ENCODE peak calls at places on chromosome 4, in eight cellular contexts. E is Panc1, R is HCT116, H is K562, D is GM23338, X is upper lobe of left lung, V is HepG2, G is GM12878. O is an unnamed sample.

GRCh38 chr4:74028504-74028903 is 10.0 kb downstream of the CXCL3 start:
- ATAC-seq in E (no peak), R (no peak), H (no peak), D (no peak), X (no peak), V (no peak), G (no peak), O (no peak)

GRCh38 chr4:165684177-165684870 is 188.7 kb upstream of the TLL1 start:
- ATAC-seq in E (no peak), R (no peak), H (no peak), D (no peak), X (no peak), V (no peak), G (no peak), O (no peak)

GRCh38 chr4:87251104-87251503 is 30.7 kb upstream of the KLHL8 start:
- ATAC-seq in E (no peak), R (no peak), H (no peak), D (no peak), X (no peak), V (no peak), G (no peak), O (no peak)

GRCh38 chr4:19038231-19038630 is 1016.7 kb upstream of the LCORL start:
- ATAC-seq in E (no peak), R (no peak), H (no peak), D (no peak), X (no peak), V (no peak), G (no peak), O (no peak)

GRCh38 chr4:83618431-83618830 is 82.5 kb downstream of the GPAT3 start:
- ATAC-seq in E (peak), R (peak), H (peak), D (no peak), X (peak), V (peak), G (no peak), O (peak)

GRCh38 chr4:153735901-153736461 is 23.8 kb downstream of the RNF175 start:
- ATAC-seq in E (no peak), R (no peak), H (no peak), D (no peak), X (no peak), V (no peak), G (no peak), O (no peak)

GRCh38 chr4:14916554-14917304 is 85.6 kb upstream of the CPEB2 start:
- ATAC-seq in E (peak), R (peak), H (no peak), D (no peak), X (peak), V (peak), G (peak), O (peak)

GRCh38 chr4:40317921-40318658 is 17.0 kb upstream of the CHRNA9 start:
- ATAC-seq in E (no peak), R (no peak), H (no peak), D (no peak), X (no peak), V (no peak), G (no peak), O (no peak)

GRCh38 chr4:7698586-7698985 is 241.1 kb downstream of the AFAP1 start:
- ATAC-seq in E (no peak), R (no peak), H (peak), D (peak), X (no peak), V (peak), G (no peak), O (no peak)

GRCh38 chr4:75025432-75025831 is 92.5 kb downstream of the PARM1 start:
- ATAC-seq in E (no peak), R (no peak), H (no peak), D (no peak), X (no peak), V (no peak), G (no peak), O (no peak)

GRCh38 chr4:141416677-141417363 is 196.1 kb downstream of the ZNF330 start:
- ATAC-seq in E (no peak), R (no peak), H (no peak), D (no peak), X (no peak), V (no peak), G (no peak), O (no peak)

GRCh38 chr4:44623687-44624086 is 27.7 kb downstream of the YIPF7 start:
- ATAC-seq in E (no peak), R (no peak), H (no peak), D (no peak), X (no peak), V (no peak), G (no peak), O (no peak)

GRCh38 chr4:14399919-14400706 is 602.2 kb upstream of the CPEB2 start:
- ATAC-seq in E (no peak), R (no peak), H (no peak), D (no peak), X (no peak), V (no peak), G (no peak), O (no peak)

GRCh38 chr4:85932371-85933305 is 427.2 kb downstream of the MAPK10 start:
- ATAC-seq in E (no peak), R (no peak), H (no peak), D (peak), X (peak), V (no peak), G (no peak), O (no peak)

GRCh38 chr4:23873717-23874535 is 15.9 kb downstream of the PPARGC1A start:
- ATAC-seq in E (no peak), R (no peak), H (no peak), D (no peak), X (no peak), V (no peak), G (no peak), O (no peak)

GRCh38 chr4:16626945-16627344 is 271.5 kb downstream of the LDB2 start:
- ATAC-seq in E (no peak), R (no peak), H (no peak), D (no peak), X (no peak), V (no peak), G (no peak), O (peak)

GRCh38 chr4:173924561-173924960 is 358.9 kb downstream of the FBXO8 start:
- ATAC-seq in E (no peak), R (no peak), H (no peak), D (no peak), X (no peak), V (no peak), G (peak), O (no peak)

GRCh38 chr4:128358903-128359260 is 71.3 kb upstream of the PGRMC2 start:
- ATAC-seq in E (no peak), R (no peak), H (no peak), D (no peak), X (no peak), V (no peak), G (no peak), O (no peak)

GRCh38 chr4:25552580-25553271 is 102.9 kb upstream of the SLC34A2 start:
- ATAC-seq in E (no peak), R (no peak), H (no peak), D (no peak), X (peak), V (no peak), G (no peak), O (peak)

GRCh38 chr4:129968366-129968765 is 872.4 kb downstream of the C4orf33 start:
- ATAC-seq in E (no peak), R (no peak), H (no peak), D (no peak), X (no peak), V (no peak), G (no peak), O (no peak)

GRCh38 chr4:186684889-186685309 is 38.8 kb downstream of the FAT1 start:
- ATAC-seq in E (peak), R (peak), H (no peak), D (peak), X (no peak), V (peak), G (no peak), O (no peak)

GRCh38 chr4:183136880-183137279 is 37.8 kb downstream of the WWC2 start:
- ATAC-seq in E (peak), R (no peak), H (peak), D (no peak), X (no peak), V (peak), G (no peak), O (no peak)

GRCh38 chr4:88295656-88296055 is 11.3 kb upstream of the PPM1K start:
- ATAC-seq in E (no peak), R (no peak), H (no peak), D (no peak), X (peak), V (no peak), G (no peak), O (no peak)

GRCh38 chr4:8113611-8114343 is 44.8 kb downstream of the ABLIM2 start:
- ATAC-seq in E (no peak), R (no peak), H (no peak), D (no peak), X (no peak), V (peak), G (no peak), O (peak)

GRCh38 chr4:55337944-55338343 is 8.1 kb upstream of the SRD5A3 start:
- ATAC-seq in E (no peak), R (no peak), H (no peak), D (no peak), X (no peak), V (no peak), G (no peak), O (no peak)

GRCh38 chr4:94469221-94469784 is 17.6 kb downstream of the PDLIM5 start:
- ATAC-seq in E (no peak), R (no peak), H (peak), D (no peak), X (no peak), V (no peak), G (peak), O (no peak)

GRCh38 chr4:151566053-151566452 is 157.1 kb downstream of the FHIP1A start:
- ATAC-seq in E (no peak), R (no peak), H (no peak), D (no peak), X (no peak), V (no peak), G (no peak), O (no peak)

GRCh38 chr4:151561551-151562256 is 152.7 kb downstream of the FHIP1A start:
- ATAC-seq in E (no peak), R (no peak), H (no peak), D (no peak), X (no peak), V (no peak), G (no peak), O (no peak)

GRCh38 chr4:151565583-151565982 is 156.6 kb downstream of the FHIP1A start:
- ATAC-seq in E (no peak), R (no peak), H (no peak), D (no peak), X (no peak), V (no peak), G (no peak), O (no peak)

GRCh38 chr4:151564321-151564720 is 155.3 kb downstream of the FHIP1A start:
- ATAC-seq in E (no peak), R (no peak), H (no peak), D (no peak), X (no peak), V (no peak), G (no peak), O (no peak)

GRCh38 chr4:151563194-151563593 is 154.2 kb downstream of the FHIP1A start:
- ATAC-seq in E (no peak), R (no peak), H (no peak), D (no peak), X (no peak), V (no peak), G (no peak), O (no peak)
- TF ChIP-seq POLR2AphosphoS5 in E (no peak), R (no peak), H (no peak), D (no peak), X (no peak), V (no peak), G (no peak), O (no peak)

GRCh38 chr4:769511-769910 is 56.4 kb downstream of the CPLX1 start:
- ATAC-seq in E (no peak), R (no peak), H (no peak), D (no peak), X (no peak), V (no peak), G (no peak), O (no peak)
- TF ChIP-seq POLR2AphosphoS5 in E (no peak), R (no peak), H (no peak), D (no peak), X (no peak), V (no peak), G (no peak), O (no peak)

GRCh38 chr4:21780158-21780557 is 168.4 kb downstream of the KCNIP4 start:
- ATAC-seq in E (no peak), R (no peak), H (no peak), D (no peak), X (no peak), V (no peak), G (no peak), O (no peak)
- TF ChIP-seq POLR2AphosphoS5 in E (no peak), R (no peak), H (no peak), D (no peak), X (no peak), V (no peak), G (no peak), O (no peak)

GRCh38 chr4:3320361-3321023 is 27.7 kb downstream of the RGS12 start:
- ATAC-seq in E (no peak), R (no peak), H (no peak), D (no peak), X (no peak), V (no peak), G (no peak), O (no peak)

GRCh38 chr4:3317656-3318211 is 24.9 kb downstream of the RGS12 start:
- ATAC-seq in E (no peak), R (no peak), H (no peak), D (no peak), X (no peak), V (no peak), G (no peak), O (no peak)

GRCh38 chr4:3316146-3316545 is 23.3 kb downstream of the RGS12 start:
- ATAC-seq in E (no peak), R (no peak), H (no peak), D (no peak), X (no peak), V (no peak), G (no peak), O (no peak)

GRCh38 chr4:3317011-3317655 is 24.3 kb downstream of the RGS12 start:
- ATAC-seq in E (no peak), R (no peak), H (no peak), D (no peak), X (no peak), V (no peak), G (no peak), O (no peak)

DNA sequence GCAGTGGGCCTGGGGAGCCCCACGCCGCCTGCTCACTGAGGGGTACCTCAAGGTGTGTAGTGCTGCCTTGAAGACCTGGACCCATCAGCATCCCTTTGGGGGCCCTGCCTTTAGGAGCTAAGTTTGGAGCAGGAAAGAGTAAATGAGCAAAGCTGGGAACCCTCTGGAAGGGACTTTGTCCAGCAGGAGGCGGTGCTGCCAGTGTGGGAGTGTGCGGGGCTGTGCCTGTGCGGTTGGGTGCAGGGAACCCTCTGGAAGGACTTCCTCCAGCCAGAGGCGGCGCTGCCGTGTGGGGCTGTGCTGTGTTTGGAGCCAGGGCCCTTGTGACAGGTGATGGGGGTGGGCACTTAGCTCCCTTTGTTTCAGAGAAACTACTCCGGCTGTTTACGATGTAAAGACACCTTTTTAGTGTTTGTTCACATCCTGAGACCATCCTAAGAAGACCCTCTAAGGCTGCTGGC is 25.8 kb downstream of the RGS12 start:
- ATAC-seq in E (no peak), R (peak), H (peak), D (peak), X (no peak), V (peak), G (peak), O (no peak)
- TF ChIP-seq POLR2AphosphoS5 in E (no peak), R (no peak), H (no peak), D (no peak), X (no peak), V (no peak), G (no peak), O (no peak)

GRCh38 chr4:145937021-145937861 is 1.4 kb downstream of the ZNF827 start:
- ATAC-seq in E (peak), R (peak), H (peak), D (peak), X (peak), V (peak), G (peak), O (peak)
- TF ChIP-seq POLR2AphosphoS5 in E (no peak), R (peak), H (no peak), D (peak), X (peak), V (no peak), G (no peak), O (no peak)